ENCODE peak calls at places on chromosomes 12 and 14, in five cellular contexts. One of them, this sample, is unnamed.

GRCh38 chr12:6468283-6468575 is 2.2 kb downstream of the VAMP1 start:
- DNase-seq in fibroblast of lung: peak
- DNase-seq in activated CD8-positive, alpha-beta T cell treated with anti-CD3 and anti-CD28 coated beads for 36 hours: no peak
- DNase-seq in osteoblast: peak
- DNase-seq in tibial artery: no peak
- DNase-seq in this sample: no peak

GRCh38 chr14:101174980-101175606 is 271.6 kb upstream of the RTL1 start:
- DNase-seq in fibroblast of lung: no peak
- DNase-seq in activated CD8-positive, alpha-beta T cell treated with anti-CD3 and anti-CD28 coated beads for 36 hours: no peak
- DNase-seq in osteoblast: peak
- DNase-seq in tibial artery: no peak
- DNase-seq in this sample: no peak

GRCh38 chr14:69363055-69363454 is 35.0 kb downstream of the ERH start:
- DNase-seq in fibroblast of lung: peak
- DNase-seq in activated CD8-positive, alpha-beta T cell treated with anti-CD3 and anti-CD28 coated beads for 36 hours: no peak
- DNase-seq in osteoblast: peak
- DNase-seq in tibial artery: no peak
- DNase-seq in this sample: no peak

GRCh38 chr12:113912761-113913295 is 53.3 kb downstream of the RBM19 start:
- DNase-seq in fibroblast of lung: peak
- DNase-seq in activated CD8-positive, alpha-beta T cell treated with anti-CD3 and anti-CD28 coated beads for 36 hours: peak
- DNase-seq in osteoblast: peak
- DNase-seq in tibial artery: no peak
- DNase-seq in this sample: no peak

GRCh38 chr14:52189330-52189729 is 78.2 kb upstream of the PTGDR start:
- DNase-seq in fibroblast of lung: no peak
- DNase-seq in activated CD8-positive, alpha-beta T cell treated with anti-CD3 and anti-CD28 coated beads for 36 hours: no peak
- DNase-seq in osteoblast: peak
- DNase-seq in tibial artery: no peak
- DNase-seq in this sample: no peak

GRCh38 chr14:63426838-63427237 is 108.1 kb upstream of the GPHB5 start:
- DNase-seq in fibroblast of lung: peak
- DNase-seq in activated CD8-positive, alpha-beta T cell treated with anti-CD3 and anti-CD28 coated beads for 36 hours: no peak
- DNase-seq in osteoblast: no peak
- DNase-seq in tibial artery: no peak
- DNase-seq in this sample: no peak

GRCh38 chr12:118376089-118377004 is at the start of gene SUDS3:
- DNase-seq in fibroblast of lung: peak
- DNase-seq in activated CD8-positive, alpha-beta T cell treated with anti-CD3 and anti-CD28 coated beads for 36 hours: peak
- DNase-seq in osteoblast: peak
- DNase-seq in tibial artery: peak
- DNase-seq in this sample: no peak

GRCh38 chr14:57087841-57088240 is 180.9 kb downstream of the EXOC5 start:
- DNase-seq in fibroblast of lung: no peak
- DNase-seq in activated CD8-positive, alpha-beta T cell treated with anti-CD3 and anti-CD28 coated beads for 36 hours: no peak
- DNase-seq in osteoblast: no peak
- DNase-seq in tibial artery: no peak
- DNase-seq in this sample: no peak

GRCh38 chr14:88029500-88029899 is 24.6 kb downstream of the GPR65 start:
- DNase-seq in fibroblast of lung: peak
- DNase-seq in activated CD8-positive, alpha-beta T cell treated with anti-CD3 and anti-CD28 coated beads for 36 hours: peak
- DNase-seq in osteoblast: no peak
- DNase-seq in tibial artery: no peak
- DNase-seq in this sample: no peak

GRCh38 chr12:56722832-56723231 is 2.3 kb downstream of the NACA start:
- DNase-seq in fibroblast of lung: no peak
- DNase-seq in activated CD8-positive, alpha-beta T cell treated with anti-CD3 and anti-CD28 coated beads for 36 hours: no peak
- DNase-seq in osteoblast: no peak
- DNase-seq in tibial artery: no peak
- DNase-seq in this sample: no peak

GRCh38 chr14:57863471-57863870 is 2.4 kb downstream of the SLC35F4 start:
- DNase-seq in fibroblast of lung: no peak
- DNase-seq in activated CD8-positive, alpha-beta T cell treated with anti-CD3 and anti-CD28 coated beads for 36 hours: no peak
- DNase-seq in osteoblast: peak
- DNase-seq in tibial artery: no peak
- DNase-seq in this sample: no peak

GRCh38 chr14:21840765-21841164 is 167.1 kb upstream of the OR4E1 start:
- DNase-seq in fibroblast of lung: no peak
- DNase-seq in activated CD8-positive, alpha-beta T cell treated with anti-CD3 and anti-CD28 coated beads for 36 hours: no peak
- DNase-seq in osteoblast: no peak
- DNase-seq in tibial artery: no peak
- DNase-seq in this sample: no peak

GRCh38 chr12:123132951-123133619 is 17.8 kb downstream of the PITPNM2 start:
- DNase-seq in fibroblast of lung: no peak
- DNase-seq in activated CD8-positive, alpha-beta T cell treated with anti-CD3 and anti-CD28 coated beads for 36 hours: no peak
- DNase-seq in osteoblast: no peak
- DNase-seq in tibial artery: no peak
- DNase-seq in this sample: no peak

GRCh38 chr12:44126811-44127210 is 290.9 kb downstream of the TMEM117 start:
- DNase-seq in fibroblast of lung: no peak
- DNase-seq in activated CD8-positive, alpha-beta T cell treated with anti-CD3 and anti-CD28 coated beads for 36 hours: no peak
- DNase-seq in osteoblast: no peak
- DNase-seq in tibial artery: no peak
- DNase-seq in this sample: no peak

GRCh38 chr12:26062566-26062965 is 62.3 kb downstream of the BHLHE41 start:
- DNase-seq in fibroblast of lung: peak
- DNase-seq in activated CD8-positive, alpha-beta T cell treated with anti-CD3 and anti-CD28 coated beads for 36 hours: no peak
- DNase-seq in osteoblast: peak
- DNase-seq in tibial artery: no peak
- DNase-seq in this sample: peak

GRCh38 chr14:105014631-105015030 is 6.3 kb downstream of the CDCA4 start:
- DNase-seq in fibroblast of lung: no peak
- DNase-seq in activated CD8-positive, alpha-beta T cell treated with anti-CD3 and anti-CD28 coated beads for 36 hours: no peak
- DNase-seq in osteoblast: peak
- DNase-seq in tibial artery: no peak
- DNase-seq in this sample: no peak

GRCh38 chr14:85531141-85531593 is 1.2 kb downstream of the FLRT2 start:
- DNase-seq in fibroblast of lung: peak
- DNase-seq in activated CD8-positive, alpha-beta T cell treated with anti-CD3 and anti-CD28 coated beads for 36 hours: no peak
- DNase-seq in osteoblast: peak
- DNase-seq in tibial artery: peak
- DNase-seq in this sample: no peak

GRCh38 chr12:107645630-107646333 is 39.8 kb upstream of the PWP1 start:
- DNase-seq in fibroblast of lung: peak
- DNase-seq in activated CD8-positive, alpha-beta T cell treated with anti-CD3 and anti-CD28 coated beads for 36 hours: no peak
- DNase-seq in osteoblast: no peak
- DNase-seq in tibial artery: no peak
- DNase-seq in this sample: no peak

GRCh38 chr14:71119832-71120231 is 212.6 kb downstream of the PCNX1 start:
- DNase-seq in fibroblast of lung: no peak
- DNase-seq in activated CD8-positive, alpha-beta T cell treated with anti-CD3 and anti-CD28 coated beads for 36 hours: no peak
- DNase-seq in osteoblast: no peak
- DNase-seq in tibial artery: no peak
- DNase-seq in this sample: no peak

GRCh38 chr14:64758711-64759554 is 54.7 kb downstream of the PLEKHG3 start:
- DNase-seq in fibroblast of lung: peak
- DNase-seq in activated CD8-positive, alpha-beta T cell treated with anti-CD3 and anti-CD28 coated beads for 36 hours: no peak
- DNase-seq in osteoblast: peak
- DNase-seq in tibial artery: peak
- DNase-seq in this sample: peak

GRCh38 chr12:57657744-57658143 is 24.7 kb upstream of the B4GALNT1 start:
- DNase-seq in fibroblast of lung: peak
- DNase-seq in activated CD8-positive, alpha-beta T cell treated with anti-CD3 and anti-CD28 coated beads for 36 hours: no peak
- DNase-seq in osteoblast: no peak
- DNase-seq in tibial artery: no peak
- DNase-seq in this sample: peak

GRCh38 chr14:105398044-105398725 is at the start of gene TEX22:
- DNase-seq in fibroblast of lung: peak
- DNase-seq in activated CD8-positive, alpha-beta T cell treated with anti-CD3 and anti-CD28 coated beads for 36 hours: peak
- DNase-seq in osteoblast: peak
- DNase-seq in tibial artery: peak
- DNase-seq in this sample: peak

GRCh38 chr12:18277196-18277595 is 15.9 kb downstream of the PIK3C2G start:
- DNase-seq in fibroblast of lung: peak
- DNase-seq in activated CD8-positive, alpha-beta T cell treated with anti-CD3 and anti-CD28 coated beads for 36 hours: no peak
- DNase-seq in osteoblast: no peak
- DNase-seq in tibial artery: no peak
- DNase-seq in this sample: no peak

GRCh38 chr14:67170706-67171105 is 18.5 kb upstream of the GARIN2 start:
- DNase-seq in fibroblast of lung: peak
- DNase-seq in activated CD8-positive, alpha-beta T cell treated with anti-CD3 and anti-CD28 coated beads for 36 hours: no peak
- DNase-seq in osteoblast: no peak
- DNase-seq in tibial artery: no peak
- DNase-seq in this sample: no peak

GRCh38 chr12:91023326-91024004 is 18.7 kb upstream of the EPYC start:
- DNase-seq in fibroblast of lung: peak
- DNase-seq in activated CD8-positive, alpha-beta T cell treated with anti-CD3 and anti-CD28 coated beads for 36 hours: no peak
- DNase-seq in osteoblast: peak
- DNase-seq in tibial artery: no peak
- DNase-seq in this sample: peak

GRCh38 chr12:109047081-109047805 is 5.1 kb upstream of the USP30 start:
- DNase-seq in fibroblast of lung: peak
- DNase-seq in activated CD8-positive, alpha-beta T cell treated with anti-CD3 and anti-CD28 coated beads for 36 hours: no peak
- DNase-seq in osteoblast: peak
- DNase-seq in tibial artery: no peak
- DNase-seq in this sample: no peak

GRCh38 chr12:124174406-124174805 is 120.5 kb upstream of the RFLNA start:
- DNase-seq in fibroblast of lung: peak
- DNase-seq in activated CD8-positive, alpha-beta T cell treated with anti-CD3 and anti-CD28 coated beads for 36 hours: no peak
- DNase-seq in osteoblast: no peak
- DNase-seq in tibial artery: no peak
- DNase-seq in this sample: no peak

GRCh38 chr14:24275524-24276139 is 4.2 kb upstream of the RABGGTA start:
- DNase-seq in fibroblast of lung: no peak
- DNase-seq in activated CD8-positive, alpha-beta T cell treated with anti-CD3 and anti-CD28 coated beads for 36 hours: no peak
- DNase-seq in osteoblast: no peak
- DNase-seq in tibial artery: no peak
- DNase-seq in this sample: no peak
- TF ChIP-seq CTCF in fibroblast of lung: no peak
- TF ChIP-seq CTCF in activated CD8-positive, alpha-beta T cell treated with anti-CD3 and anti-CD28 coated beads for 36 hours: no peak
- TF ChIP-seq CTCF in osteoblast: no peak
- TF ChIP-seq CTCF in tibial artery: no peak
- TF ChIP-seq CTCF in this sample: no peak

GRCh38 chr12:54207539-54208267 is 18.9 kb upstream of the SMUG1 start:
- DNase-seq in fibroblast of lung: no peak
- DNase-seq in activated CD8-positive, alpha-beta T cell treated with anti-CD3 and anti-CD28 coated beads for 36 hours: peak
- DNase-seq in osteoblast: peak
- DNase-seq in tibial artery: peak
- DNase-seq in this sample: no peak
- TF ChIP-seq CTCF in fibroblast of lung: peak
- TF ChIP-seq CTCF in activated CD8-positive, alpha-beta T cell treated with anti-CD3 and anti-CD28 coated beads for 36 hours: peak
- TF ChIP-seq CTCF in osteoblast: peak
- TF ChIP-seq CTCF in tibial artery: peak
- TF ChIP-seq CTCF in this sample: peak

GRCh38 chr14:76495983-76496382 is 120.0 kb downstream of the ESRRB start:
- DNase-seq in fibroblast of lung: no peak
- DNase-seq in activated CD8-positive, alpha-beta T cell treated with anti-CD3 and anti-CD28 coated beads for 36 hours: no peak
- DNase-seq in osteoblast: no peak
- DNase-seq in tibial artery: no peak
- DNase-seq in this sample: no peak

GRCh38 chr14:76499399-76499798 is 123.5 kb downstream of the ESRRB start:
- DNase-seq in fibroblast of lung: no peak
- DNase-seq in activated CD8-positive, alpha-beta T cell treated with anti-CD3 and anti-CD28 coated beads for 36 hours: no peak
- DNase-seq in osteoblast: no peak
- DNase-seq in tibial artery: peak
- DNase-seq in this sample: no peak

GRCh38 chr14:76498536-76498935 is 122.6 kb downstream of the ESRRB start:
- DNase-seq in fibroblast of lung: no peak
- DNase-seq in activated CD8-positive, alpha-beta T cell treated with anti-CD3 and anti-CD28 coated beads for 36 hours: no peak
- DNase-seq in osteoblast: no peak
- DNase-seq in tibial artery: no peak
- DNase-seq in this sample: no peak

GRCh38 chr14:76498976-76499375 is 123.0 kb downstream of the ESRRB start:
- DNase-seq in fibroblast of lung: no peak
- DNase-seq in activated CD8-positive, alpha-beta T cell treated with anti-CD3 and anti-CD28 coated beads for 36 hours: no peak
- DNase-seq in osteoblast: no peak
- DNase-seq in tibial artery: no peak
- DNase-seq in this sample: no peak

DNA sequence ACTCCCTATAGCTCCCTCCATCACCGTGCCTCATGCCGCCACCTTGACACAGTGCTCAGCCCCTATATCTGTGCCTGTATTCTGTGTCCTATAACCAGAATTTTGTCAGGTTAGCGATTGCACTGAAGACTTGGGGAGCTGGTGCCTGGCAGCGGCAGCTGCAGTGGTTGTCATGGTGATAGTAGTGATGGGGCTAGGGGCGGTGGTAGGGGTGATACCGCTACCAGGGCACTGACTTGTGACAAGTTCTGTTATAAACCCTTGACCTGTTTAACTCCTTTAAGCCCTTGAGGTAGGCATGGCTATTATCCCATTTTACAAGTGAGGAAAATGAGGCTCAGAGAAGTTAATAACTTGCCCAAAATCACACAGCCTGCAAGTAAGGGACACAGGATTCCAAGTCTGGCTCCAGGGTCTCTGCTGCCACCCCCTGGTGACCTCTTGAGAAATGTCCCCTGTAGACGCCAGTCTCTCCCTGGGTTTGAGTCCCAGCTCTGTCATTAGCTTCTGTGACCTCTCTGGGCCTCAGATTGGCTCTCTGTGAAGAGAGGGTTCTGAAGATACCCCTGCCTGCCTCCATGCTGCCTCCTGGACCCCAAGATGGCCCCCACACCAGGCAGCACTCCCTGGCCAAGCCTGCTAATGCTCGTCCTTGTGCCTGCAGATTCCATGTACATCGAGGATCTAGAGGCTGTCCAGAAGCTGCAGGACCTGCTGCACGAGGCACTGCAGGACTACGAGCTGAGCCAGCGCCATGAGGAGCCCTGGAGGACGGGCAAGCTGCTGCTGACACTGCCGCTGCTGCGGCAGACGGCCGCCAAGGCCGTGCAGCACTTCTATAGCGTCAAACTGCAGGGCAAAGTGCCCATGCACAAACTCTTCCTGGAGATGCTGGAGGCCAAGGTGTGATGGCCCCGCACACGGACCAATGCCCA is 121.9 kb downstream of the ESRRB start:
- DNase-seq in fibroblast of lung: no peak
- DNase-seq in activated CD8-positive, alpha-beta T cell treated with anti-CD3 and anti-CD28 coated beads for 36 hours: peak
- DNase-seq in osteoblast: no peak
- DNase-seq in tibial artery: no peak
- DNase-seq in this sample: no peak
- TF ChIP-seq CTCF in fibroblast of lung: no peak
- TF ChIP-seq CTCF in activated CD8-positive, alpha-beta T cell treated with anti-CD3 and anti-CD28 coated beads for 36 hours: no peak
- TF ChIP-seq CTCF in osteoblast: no peak
- TF ChIP-seq CTCF in tibial artery: no peak
- TF ChIP-seq CTCF in this sample: no peak

DNA sequence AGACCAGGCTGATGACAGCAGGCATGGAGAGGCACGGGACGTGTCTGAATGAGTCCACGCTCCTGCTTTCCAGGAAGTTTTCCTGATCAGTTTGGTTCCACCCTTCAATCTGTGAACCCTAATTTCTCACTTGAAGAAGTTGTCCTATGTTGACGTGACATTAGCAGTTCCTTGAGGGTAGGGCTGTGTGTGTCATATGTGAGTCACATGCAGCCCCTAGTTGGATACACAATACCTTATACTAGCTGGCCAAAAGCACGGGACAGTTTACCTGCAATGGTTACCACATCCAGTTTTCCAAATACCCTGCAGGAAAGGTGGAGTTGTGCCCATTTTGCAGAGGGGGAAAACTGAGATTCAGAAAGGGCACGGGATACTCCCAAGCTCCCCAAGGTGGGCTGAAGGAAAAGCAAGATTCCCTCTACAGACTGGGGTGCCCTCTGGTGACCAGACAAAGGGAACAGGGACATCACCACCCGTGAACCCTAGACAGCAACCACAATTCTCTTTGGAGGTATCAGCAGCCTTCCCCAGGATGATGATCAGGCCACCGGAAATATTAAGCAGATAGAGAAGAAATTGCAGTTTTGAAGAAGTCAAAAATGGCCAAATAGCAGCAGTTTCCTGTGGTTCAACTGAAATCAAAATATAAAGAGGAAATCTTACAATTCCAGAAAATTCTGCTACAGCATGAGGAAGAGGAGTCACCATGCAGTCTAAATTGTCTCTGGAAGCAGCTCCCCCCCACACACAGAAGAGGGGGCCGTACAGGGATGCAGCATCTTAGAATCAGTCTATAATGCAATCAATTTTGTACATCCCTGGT is 194.4 kb downstream of the PHETA1 start:
- DNase-seq in fibroblast of lung: no peak
- DNase-seq in activated CD8-positive, alpha-beta T cell treated with anti-CD3 and anti-CD28 coated beads for 36 hours: peak
- DNase-seq in osteoblast: no peak
- DNase-seq in tibial artery: no peak
- DNase-seq in this sample: no peak
- TF ChIP-seq CTCF in fibroblast of lung: no peak
- TF ChIP-seq CTCF in activated CD8-positive, alpha-beta T cell treated with anti-CD3 and anti-CD28 coated beads for 36 hours: no peak
- TF ChIP-seq CTCF in osteoblast: peak
- TF ChIP-seq CTCF in tibial artery: no peak
- TF ChIP-seq CTCF in this sample: peak